ENCODE peak calls at places on chromosomes 2 and 18, in six cellular contexts. V is GM12865, B is pancreas, C is ovary, P is colonic mucosa, R is SJCRH30. K is an unnamed sample.

GRCh38 chr2:169461143-169461542 is 18.2 kb upstream of the BBS5 start:
- DNase-seq in V (peak), B (no peak), C (no peak), P (no peak), R (no peak), K (no peak)

GRCh38 chr2:173354073-173354600 is 535 bp upstream of the CDCA7 start:
- DNase-seq in V (peak), B (no peak), C (no peak), P (no peak), R (peak), K (no peak)

GRCh38 chr2:12048551-12048950 is 302.1 kb downstream of the LPIN1 start:
- DNase-seq in V (peak), B (no peak), C (no peak), P (no peak), R (peak), K (no peak)

GRCh38 chr2:160491922-160492371 is 1.7 kb downstream of the RBMS1 start:
- DNase-seq in V (no peak), B (no peak), C (no peak), P (no peak), R (peak), K (no peak)

GRCh38 chr2:127859712-127860085 is 1.7 kb upstream of the POLR2D start:
- DNase-seq in V (peak), B (peak), C (no peak), P (peak), R (no peak), K (peak)

GRCh38 chr2:231800493-231801091 is 14.3 kb downstream of the COPS7B start:
- DNase-seq in V (peak), B (no peak), C (no peak), P (peak), R (peak), K (no peak)

GRCh38 chr2:31008571-31009114 is 129.6 kb downstream of the GALNT14 start:
- DNase-seq in V (no peak), B (no peak), C (no peak), P (no peak), R (no peak), K (no peak)

GRCh38 chr18:58054041-58054733 is 10.2 kb downstream of the NEDD4L start:
- DNase-seq in V (no peak), B (no peak), C (no peak), P (no peak), R (no peak), K (no peak)

GRCh38 chr2:110747522-110748488 is 15.4 kb downstream of the ACOXL start:
- DNase-seq in V (peak), B (no peak), C (no peak), P (no peak), R (no peak), K (no peak)

GRCh38 chr2:68225119-68225632 is 27.2 kb downstream of the PPP3R1 start:
- DNase-seq in V (peak), B (no peak), C (no peak), P (peak), R (no peak), K (no peak)

GRCh38 chr2:99430614-99431258 is 59.1 kb downstream of the REV1 start:
- DNase-seq in V (no peak), B (no peak), C (no peak), P (no peak), R (peak), K (no peak)

GRCh38 chr2:85277416-85278158 is 50.2 kb downstream of the TGOLN2 start:
- DNase-seq in V (no peak), B (no peak), C (peak), P (peak), R (peak), K (no peak)

GRCh38 chr2:9815076-9815475 is 28.2 kb upstream of the TAF1B start:
- DNase-seq in V (no peak), B (peak), C (no peak), P (no peak), R (no peak), K (no peak)

GRCh38 chr2:85263591-85263990 is 64.2 kb downstream of the TGOLN2 start:
- DNase-seq in V (no peak), B (no peak), C (no peak), P (no peak), R (no peak), K (no peak)

GRCh38 chr2:224937887-224938286 is 104.4 kb downstream of the DOCK10 start:
- DNase-seq in V (peak), B (no peak), C (no peak), P (no peak), R (no peak), K (no peak)

GRCh38 chr2:68336192-68336591 is 16.4 kb upstream of the CNRIP1 start:
- DNase-seq in V (no peak), B (no peak), C (no peak), P (no peak), R (no peak), K (no peak)

GRCh38 chr2:133977385-133977784 is 276.5 kb upstream of the MGAT5 start:
- DNase-seq in V (no peak), B (no peak), C (no peak), P (no peak), R (no peak), K (no peak)

GRCh38 chr2:201831469-201831868 is 25.1 kb downstream of the CDK15 start:
- DNase-seq in V (no peak), B (no peak), C (no peak), P (no peak), R (no peak), K (no peak)

GRCh38 chr2:25269234-25269633 is 72.5 kb downstream of the DNMT3A start:
- DNase-seq in V (no peak), B (no peak), C (no peak), P (no peak), R (no peak), K (no peak)

GRCh38 chr2:216691210-216691741 is 4.1 kb downstream of the IGFBP5 start:
- DNase-seq in V (no peak), B (peak), C (peak), P (no peak), R (peak), K (no peak)

GRCh38 chr2:225072444-225072843 is 30.2 kb upstream of the DOCK10 start:
- DNase-seq in V (no peak), B (no peak), C (no peak), P (no peak), R (no peak), K (no peak)

GRCh38 chr2:216758431-216759155 is 63.2 kb upstream of the IGFBP5 start:
- DNase-seq in V (no peak), B (no peak), C (no peak), P (no peak), R (no peak), K (no peak)

GRCh38 chr18:48996901-48997463 is 46.2 kb upstream of the SMAD7 start:
- DNase-seq in V (no peak), B (no peak), C (no peak), P (no peak), R (peak), K (no peak)

GRCh38 chr2:69122271-69122670 is 109.3 kb downstream of the ANTXR1 start:
- DNase-seq in V (no peak), B (no peak), C (no peak), P (no peak), R (no peak), K (no peak)

GRCh38 chr2:61536086-61536722 is 2.0 kb downstream of the XPO1 start:
- DNase-seq in V (peak), B (no peak), C (no peak), P (no peak), R (no peak), K (peak)

GRCh38 chr2:119455066-119455718 is 23.5 kb downstream of the TMEM37 start:
- DNase-seq in V (no peak), B (no peak), C (no peak), P (no peak), R (no peak), K (no peak)

GRCh38 chr2:69223759-69224494 is 163.1 kb downstream of the GFPT1 start:
- DNase-seq in V (no peak), B (no peak), C (no peak), P (peak), R (no peak), K (no peak)

GRCh38 chr2:215775106-215775505 is 238.2 kb downstream of the MREG start:
- DNase-seq in V (no peak), B (no peak), C (no peak), P (no peak), R (no peak), K (no peak)

GRCh38 chr2:65845442-65846182 is 413.2 kb upstream of the SPRED2 start:
- DNase-seq in V (no peak), B (no peak), C (no peak), P (no peak), R (no peak), K (no peak)

GRCh38 chr2:27714851-27715291 is 51.2 kb downstream of the SLC4A1AP start:
- DNase-seq in V (no peak), B (no peak), C (no peak), P (no peak), R (no peak), K (no peak)

GRCh38 chr2:33133436-33133835 is 186.7 kb downstream of the LTBP1 start:
- DNase-seq in V (no peak), B (no peak), C (peak), P (no peak), R (peak), K (no peak)

GRCh38 chr2:199463000-199463692 is 5.4 kb upstream of the SATB2 start:
- DNase-seq in V (peak), B (peak), C (no peak), P (peak), R (no peak), K (peak)

GRCh38 chr2:30400151-30400954 is 46.7 kb upstream of the LCLAT1 start:
- DNase-seq in V (no peak), B (no peak), C (no peak), P (no peak), R (no peak), K (no peak)

GRCh38 chr2:183029219-183029618 is 9.0 kb downstream of the NCKAP1 start:
- DNase-seq in V (no peak), B (no peak), C (no peak), P (no peak), R (no peak), K (no peak)

GRCh38 chr2:183033951-183034350 is 4.3 kb downstream of the NCKAP1 start:
- DNase-seq in V (no peak), B (no peak), C (no peak), P (no peak), R (no peak), K (no peak)

GRCh38 chr2:183035298-183035953 is 2.8 kb downstream of the NCKAP1 start:
- DNase-seq in V (no peak), B (no peak), C (no peak), P (no peak), R (peak), K (no peak)

GRCh38 chr2:183034806-183035205 is 3.5 kb downstream of the NCKAP1 start:
- DNase-seq in V (no peak), B (no peak), C (no peak), P (no peak), R (peak), K (no peak)

GRCh38 chr2:183032200-183032794 is 6.0 kb downstream of the NCKAP1 start:
- DNase-seq in V (no peak), B (no peak), C (no peak), P (no peak), R (no peak), K (no peak)
- H3K4me3 ChIP-seq in V (no peak), B (no peak), C (no peak), P (no peak), R (no peak), K (no peak)

DNA sequence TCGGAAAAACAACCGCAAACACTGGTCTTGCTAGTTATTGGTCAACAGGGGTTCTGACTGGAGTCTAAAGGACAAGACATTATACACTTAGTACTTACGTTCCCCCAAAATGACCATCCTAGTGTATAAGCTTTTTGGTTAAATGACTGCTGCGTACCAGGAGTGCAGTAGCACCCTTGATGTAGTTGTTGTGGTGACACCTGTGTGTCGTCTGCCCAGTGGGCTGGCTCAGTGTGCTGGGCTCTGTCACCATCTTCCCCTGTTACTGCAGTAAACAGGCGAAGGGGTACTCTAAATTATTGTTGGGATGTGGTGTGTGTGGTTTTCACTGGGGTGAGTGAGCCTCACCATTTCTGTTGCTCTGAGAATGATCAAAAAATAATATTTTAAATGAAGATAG is 76.2 kb downstream of the MAPRE2 start:
- DNase-seq in V (no peak), B (no peak), C (no peak), P (no peak), R (no peak), K (no peak)
- H3K4me3 ChIP-seq in V (no peak), B (no peak), C (no peak), P (no peak), R (no peak), K (no peak)

GRCh38 chr2:101473581-101473910 is 1.4 kb downstream of the RFX8 start:
- DNase-seq in V (no peak), B (no peak), C (no peak), P (no peak), R (no peak), K (no peak)
- H3K4me3 ChIP-seq in V (no peak), B (peak), C (peak), P (peak), R (no peak), K (no peak)

GRCh38 chr18:74457043-74457742 is at the start of gene DIPK1C:
- DNase-seq in V (no peak), B (no peak), C (no peak), P (no peak), R (no peak), K (no peak)

GRCh38 chr18:74456017-74456408 is 1.1 kb downstream of the DIPK1C start:
- DNase-seq in V (no peak), B (no peak), C (no peak), P (no peak), R (no peak), K (no peak)

GRCh38 chr18:74456409-74457042 is 582 bp downstream of the DIPK1C start:
- DNase-seq in V (no peak), B (no peak), C (no peak), P (no peak), R (no peak), K (no peak)

GRCh38 chr18:74459877-74460276 is 2.8 kb upstream of the DIPK1C start:
- DNase-seq in V (no peak), B (no peak), C (no peak), P (no peak), R (no peak), K (no peak)

DNA sequence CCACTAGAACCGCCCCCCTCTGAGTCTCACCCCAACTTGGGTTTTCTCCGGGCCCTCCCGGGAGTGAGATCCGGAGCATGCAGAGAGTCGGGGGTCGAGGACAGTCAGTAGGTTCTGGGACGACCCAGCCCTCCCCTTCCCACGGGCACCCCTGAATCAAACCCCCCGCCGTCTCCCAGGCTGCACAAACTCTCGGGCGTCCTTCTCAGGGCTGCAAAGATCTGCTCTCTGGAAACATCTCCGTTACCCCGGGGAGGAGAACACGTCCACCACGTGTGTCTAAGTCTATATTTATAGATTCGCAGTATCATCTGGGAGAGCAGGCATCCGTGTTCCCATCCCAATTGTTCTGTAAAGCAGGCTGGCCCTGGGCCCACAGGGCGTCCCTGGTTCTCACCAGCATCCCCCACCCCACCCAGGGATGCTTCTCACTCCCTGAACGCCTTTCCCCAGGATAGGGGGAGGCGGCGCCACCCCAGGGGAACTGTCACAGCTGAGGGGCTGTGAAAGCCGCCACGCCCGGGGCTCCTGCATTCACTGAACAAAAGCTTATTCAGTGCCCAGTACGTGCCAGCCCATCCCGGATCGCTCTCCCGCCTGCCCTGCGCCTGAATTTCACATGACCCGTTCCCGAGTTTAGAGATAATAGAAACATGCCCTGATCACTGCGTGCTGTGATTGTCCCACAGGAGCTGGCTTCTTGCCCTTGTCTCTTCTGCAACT is 796 bp upstream of the DIPK1C start:
- DNase-seq in V (no peak), B (no peak), C (no peak), P (no peak), R (no peak), K (no peak)
- H3K4me3 ChIP-seq in V (no peak), B (no peak), C (no peak), P (no peak), R (no peak), K (no peak)

DNA sequence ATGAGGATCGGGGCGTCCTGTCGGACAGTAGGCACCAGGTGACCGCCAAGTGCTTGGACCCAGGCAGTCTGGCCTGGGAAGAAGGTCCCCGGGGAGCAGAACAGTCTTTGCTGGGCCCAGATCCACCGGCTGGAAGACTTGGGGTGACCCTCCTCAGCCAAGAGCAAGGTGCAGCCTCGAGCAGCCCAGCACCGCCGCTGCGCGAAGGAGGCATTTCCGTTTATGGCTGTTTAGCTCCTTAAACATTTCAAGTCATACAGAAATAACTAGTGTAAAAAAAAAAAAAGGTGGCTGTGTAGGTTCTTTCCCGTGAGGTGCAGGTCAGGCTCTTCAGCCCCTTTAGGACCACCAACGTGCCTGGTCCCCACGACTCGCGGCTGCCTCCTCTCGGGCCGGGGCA is 370.2 kb downstream of the CMPK2 start:
- DNase-seq in V (no peak), B (no peak), C (no peak), P (no peak), R (no peak), K (no peak)
- H3K4me3 ChIP-seq in V (no peak), B (no peak), C (no peak), P (no peak), R (no peak), K (no peak)

DNA sequence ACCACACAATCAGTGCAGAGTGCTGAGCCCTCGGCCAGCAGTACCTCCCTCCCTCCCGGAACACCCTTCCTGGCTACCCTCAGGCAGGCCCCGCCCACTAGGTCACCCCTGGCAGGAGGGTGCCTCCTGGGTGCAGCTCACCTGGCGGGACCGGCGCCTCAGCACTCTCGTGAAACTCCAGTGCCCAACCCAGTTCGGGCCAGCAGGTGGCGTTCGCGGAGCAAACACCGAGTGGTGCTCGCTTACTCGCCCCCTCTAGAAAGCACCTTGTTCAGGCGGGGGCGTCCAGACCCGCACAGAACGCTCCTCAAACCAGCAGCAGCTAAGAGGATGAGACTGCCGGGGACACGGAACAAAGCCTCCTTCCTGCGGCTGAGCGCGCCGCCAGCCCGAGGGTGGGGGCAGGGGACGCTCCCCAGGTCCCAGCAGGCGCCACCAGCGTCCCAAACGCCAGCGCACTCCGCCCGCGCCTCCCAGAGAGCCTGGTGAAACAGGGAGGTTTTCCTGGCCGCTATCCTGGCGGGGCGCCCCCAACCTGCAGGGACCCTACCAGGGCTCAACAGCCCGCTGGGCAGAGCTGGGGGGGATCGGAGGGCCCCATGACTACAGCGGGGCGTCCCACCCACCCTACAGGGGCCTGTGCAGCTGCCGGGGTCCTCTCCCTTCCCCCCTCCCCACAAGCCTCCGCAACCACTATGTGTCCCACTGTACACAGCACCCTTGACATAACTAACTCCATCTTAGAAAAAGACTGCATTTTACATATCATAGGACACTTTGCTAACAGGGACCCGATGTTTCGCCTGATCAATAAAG is 44.7 kb downstream of the MRPS5 start:
- DNase-seq in V (peak), B (peak), C (peak), P (peak), R (no peak), K (peak)
- H3K4me3 ChIP-seq in V (peak), B (peak), C (peak), P (peak), R (no peak), K (no peak)

GRCh38 chr18:69161383-69162028 is 239.2 kb upstream of the DOK6 start:
- DNase-seq in V (no peak), B (no peak), C (no peak), P (no peak), R (no peak), K (no peak)
- H3K4me3 ChIP-seq in V (no peak), B (no peak), C (no peak), P (no peak), R (no peak), K (no peak)

DNA sequence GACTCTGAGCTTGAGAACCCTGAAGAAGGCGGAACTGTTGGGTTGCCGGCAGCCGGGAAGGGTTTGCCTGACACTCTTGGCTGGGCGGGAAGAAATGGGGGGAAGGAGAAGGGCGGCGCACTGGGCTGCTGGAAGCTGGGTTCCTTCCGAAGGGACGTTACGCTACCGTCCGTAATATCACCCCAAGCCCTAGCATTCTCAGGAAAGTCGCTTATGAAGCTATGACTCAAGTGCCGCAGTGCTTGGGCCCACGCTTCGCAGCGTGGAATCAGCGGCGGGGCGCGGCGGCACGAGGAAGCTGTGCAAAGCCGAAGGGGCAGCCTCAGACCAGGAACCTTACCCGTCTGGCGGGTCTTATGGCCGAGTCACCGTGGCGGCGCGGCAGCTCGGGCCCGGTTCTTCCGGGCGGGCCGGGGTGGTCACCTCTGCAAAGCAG is 50.2 kb upstream of the SIGLEC15 start:
- DNase-seq in V (peak), B (peak), C (peak), P (peak), R (no peak), K (peak)
- H3K4me3 ChIP-seq in V (peak), B (peak), C (peak), P (peak), R (no peak), K (no peak)

K was measured in mucosa of descending colon.